ENCODE peak calls at places on chromosomes 6 and 20, in ten cellular contexts. H, U, M, R, S, N, X, G, L and A are unnamed samples.

GRCh38 chr6:154232013-154232920 is 124.3 kb downstream of the IPCEF1 start:
- DNase-seq in G (no peak), M (no peak), N (peak), R (no peak), H (no peak), L (no peak), S (no peak), X (no peak), U (peak), A (no peak)

GRCh38 chr6:72746276-72746675 is 124.4 kb downstream of the KCNQ5 start:
- DNase-seq in M (no peak), R (no peak), X (no peak), G (no peak), N (peak), H (no peak), L (no peak), U (no peak), S (no peak), A (no peak)

GRCh38 chr20:6940052-6940451 is 172.6 kb downstream of the BMP2 start:
- DNase-seq in G (no peak), S (no peak), U (no peak), X (no peak), M (peak), R (no peak), N (no peak), H (peak), L (no peak), A (no peak)

GRCh38 chr6:109411034-109411433 is 28.8 kb upstream of the CD164 start:
- DNase-seq in U (no peak), H (no peak), R (no peak), N (no peak), L (no peak), X (no peak), G (no peak), S (no peak), M (no peak), A (no peak)

GRCh38 chr20:9287826-9288225 is 218.9 kb downstream of the PLCB4 start:
- DNase-seq in S (no peak), U (no peak), N (no peak), R (no peak), L (no peak), X (no peak), G (no peak), M (no peak), H (no peak), A (no peak)

GRCh38 chr20:57022306-57022705 is 244.1 kb downstream of the BMP7 start:
- DNase-seq in S (peak), G (no peak), M (no peak), X (no peak), L (no peak), H (no peak), N (no peak), U (no peak), R (no peak), A (no peak)

GRCh38 chr6:11672261-11672660 is 106.3 kb downstream of the ADTRP start:
- DNase-seq in U (no peak), L (no peak), M (no peak), H (no peak), N (no peak), G (no peak), S (no peak), X (no peak), R (no peak), A (peak)

GRCh38 chr20:23637282-23638221 is at the start of gene CST3:
- DNase-seq in S (peak), L (peak), U (peak), H (peak), M (no peak), G (no peak), X (peak), R (peak), N (peak), A (peak)

GRCh38 chr20:57399587-57400261 is 8.5 kb downstream of the RBM38 start:
- DNase-seq in M (peak), R (no peak), X (no peak), G (no peak), S (no peak), N (no peak), L (no peak), U (no peak), H (peak), A (no peak)

GRCh38 chr6:155495011-155495768 is 39.6 kb upstream of the NOX3 start:
- DNase-seq in U (peak), N (peak), G (no peak), S (no peak), L (no peak), H (no peak), R (no peak), M (peak), X (peak), A (peak)

GRCh38 chr6:85747654-85748053 is 105.0 kb upstream of the SYNCRIP start:
- DNase-seq in M (no peak), U (peak), N (peak), S (no peak), X (no peak), L (no peak), R (no peak), G (no peak), H (no peak), A (peak)

GRCh38 chr6:98998103-98998502 is 50.4 kb upstream of the FBXL4 start:
- DNase-seq in U (no peak), S (no peak), G (no peak), M (no peak), X (no peak), N (no peak), L (no peak), H (no peak), R (no peak), A (no peak)

GRCh38 chr6:79570129-79570801 is 33.0 kb upstream of the LCA5 start:
- DNase-seq in N (peak), H (no peak), X (no peak), R (no peak), U (peak), L (no peak), G (no peak), S (peak), M (no peak), A (no peak)

GRCh38 chr20:2086177-2086979 is 15.2 kb upstream of the STK35 start:
- DNase-seq in X (no peak), L (no peak), N (no peak), R (no peak), G (no peak), M (no peak), S (no peak), H (no peak), U (no peak), A (no peak)

GRCh38 chr6:88975369-88975768 is 12.0 kb upstream of the RNGTT start:
- DNase-seq in G (no peak), H (no peak), U (no peak), S (no peak), M (peak), L (no peak), X (no peak), N (no peak), R (no peak), A (no peak)

GRCh38 chr6:121590941-121591340 is 155.5 kb downstream of the GJA1 start:
- DNase-seq in M (no peak), S (no peak), X (no peak), N (no peak), G (no peak), R (no peak), L (no peak), H (no peak), U (no peak), A (no peak)

GRCh38 chr6:23218751-23219150 is 649.4 kb downstream of the HDGFL1 start:
- DNase-seq in U (no peak), L (no peak), M (no peak), H (no peak), S (no peak), R (no peak), N (no peak), X (no peak), G (no peak), A (no peak)

GRCh38 chr6:25320459-25320858 is 41.3 kb downstream of the CARMIL1 start:
- DNase-seq in G (no peak), N (no peak), X (no peak), S (no peak), L (no peak), U (no peak), M (no peak), R (no peak), H (no peak), A (no peak)

GRCh38 chr6:106163966-106164877 is 78.1 kb downstream of the PRDM1 start:
- DNase-seq in R (no peak), U (peak), L (peak), G (no peak), M (peak), S (no peak), H (peak), X (no peak), N (peak), A (peak)

GRCh38 chr20:38674178-38675133 is 49.8 kb upstream of the SLC32A1 start:
- DNase-seq in U (peak), L (no peak), S (no peak), R (no peak), M (peak), H (peak), G (peak), X (no peak), N (peak), A (no peak)

GRCh38 chr6:47479156-47479541 is 1.6 kb downstream of the CD2AP start:
- DNase-seq in M (peak), N (peak), G (no peak), U (no peak), R (no peak), S (no peak), X (no peak), H (no peak), L (no peak), A (no peak)

GRCh38 chr6:79186564-79186963 is 47.9 kb downstream of the HMGN3 start:
- DNase-seq in L (no peak), G (no peak), R (no peak), U (no peak), N (no peak), S (no peak), H (no peak), M (no peak), X (no peak), A (no peak)

GRCh38 chr20:45291526-45291925 is 15.1 kb upstream of the RBPJL start:
- DNase-seq in R (no peak), L (no peak), M (no peak), H (no peak), X (no peak), S (no peak), N (no peak), U (no peak), G (no peak), A (no peak)

GRCh38 chr6:30613251-30614043 is 3.6 kb downstream of the PPP1R10 start:
- DNase-seq in X (peak), U (no peak), L (no peak), N (peak), R (no peak), M (no peak), S (no peak), H (no peak), G (no peak), A (no peak)

GRCh38 chr6:52310932-52311331 is 26.4 kb upstream of the MCM3 start:
- DNase-seq in H (no peak), S (no peak), R (no peak), N (no peak), U (no peak), G (no peak), M (no peak), L (no peak), X (no peak), A (no peak)

GRCh38 chr20:49717693-49718092 is 4.0 kb upstream of the B4GALT5 start:
- DNase-seq in X (no peak), H (no peak), S (peak), U (no peak), G (no peak), L (no peak), M (no peak), R (peak), N (no peak), A (no peak)

GRCh38 chr6:4776493-4776966 is 326 bp downstream of the CDYL start:
- DNase-seq in S (no peak), N (no peak), M (peak), R (no peak), G (peak), U (no peak), X (no peak), L (no peak), H (no peak), A (no peak)

GRCh38 chr20:53163486-53163885 is 191.3 kb downstream of the TSHZ2 start:
- DNase-seq in X (no peak), M (no peak), U (peak), L (no peak), S (no peak), H (peak), G (no peak), N (peak), R (no peak), A (no peak)

GRCh38 chr20:13101701-13102100 is 92.9 kb downstream of the SPTLC3 start:
- DNase-seq in G (no peak), X (no peak), L (no peak), U (peak), N (peak), S (no peak), R (no peak), H (no peak), M (no peak), A (no peak)

GRCh38 chr6:147643341-147644200 is 135.1 kb downstream of the SAMD5 start:
- DNase-seq in N (no peak), X (no peak), L (no peak), H (no peak), S (no peak), M (no peak), R (no peak), U (no peak), G (no peak), A (no peak)

GRCh38 chr6:36754582-36755434 is 57.2 kb downstream of the RAB44 start:
- DNase-seq in N (no peak), G (no peak), U (no peak), S (no peak), L (no peak), M (peak), H (peak), X (no peak), R (no peak), A (no peak)

GRCh38 chr6:62707156-62707555 is 421.1 kb upstream of the KHDRBS2 start:
- DNase-seq in U (no peak), N (no peak), R (no peak), S (no peak), L (no peak), X (no peak), G (no peak), M (no peak), H (no peak), A (no peak)
- TF ChIP-seq CTCF in U (no peak), N (no peak), R (no peak), S (no peak), L (no peak), X (no peak), G (no peak), M (peak), H (peak), A (no peak)

GRCh38 chr6:91717094-91717493 is 1130.2 kb upstream of the MAP3K7 start:
- DNase-seq in L (no peak), S (no peak), U (no peak), R (no peak), G (no peak), M (no peak), N (no peak), X (no peak), H (no peak), A (no peak)
- H3K4me3 ChIP-seq in L (no peak), S (no peak), U (no peak), R (no peak), G (no peak), M (no peak), N (no peak), X (no peak), H (no peak), A (no peak)

DNA sequence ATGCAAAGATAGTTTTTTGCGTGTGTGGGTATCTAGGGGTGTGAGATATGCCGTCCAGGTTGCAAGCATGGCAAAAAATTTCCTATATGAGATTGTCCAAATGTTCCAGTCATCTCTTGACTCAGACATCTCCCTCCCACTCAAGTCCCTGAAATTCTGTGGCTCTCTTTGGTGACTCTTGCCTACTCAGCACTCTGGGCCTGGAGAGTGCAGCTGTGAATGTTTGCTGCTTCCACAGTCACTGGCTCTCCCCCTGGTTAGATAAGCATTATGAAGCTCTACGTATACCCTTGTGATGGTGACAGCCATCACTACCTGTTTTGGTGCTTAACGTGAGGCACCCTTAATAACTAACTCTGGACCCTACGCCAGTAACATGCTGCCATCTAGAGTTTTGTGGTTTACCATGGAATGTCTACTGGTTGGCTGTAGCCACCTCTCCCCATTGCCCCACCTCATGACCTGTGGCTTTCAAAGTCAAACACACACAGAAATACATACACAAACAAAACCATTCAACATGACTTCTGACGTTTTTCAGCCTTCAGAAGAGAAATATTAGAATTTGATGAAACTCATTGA is 621.9 kb upstream of the CITED2 start:
- DNase-seq in U (no peak), G (no peak), M (peak), R (no peak), S (no peak), X (no peak), N (no peak), H (peak), L (no peak), A (no peak)
- TF ChIP-seq CTCF in U (peak), G (no peak), M (peak), R (no peak), S (no peak), X (no peak), N (no peak), H (no peak), L (no peak), A (no peak)

GRCh38 chr6:117270960-117271507 is 5.7 kb downstream of the VGLL2 start:
- DNase-seq in U (no peak), G (no peak), S (no peak), M (no peak), X (no peak), L (no peak), R (no peak), N (no peak), H (no peak), A (no peak)

GRCh38 chr6:117267766-117268534 is 2.6 kb downstream of the VGLL2 start:
- DNase-seq in S (no peak), R (no peak), M (no peak), L (no peak), H (no peak), N (no peak), U (no peak), G (no peak), X (no peak), A (no peak)

GRCh38 chr6:117269649-117270120 is 4.3 kb downstream of the VGLL2 start:
- DNase-seq in X (no peak), S (no peak), G (no peak), N (no peak), U (no peak), R (no peak), M (no peak), H (no peak), L (no peak), A (no peak)

GRCh38 chr6:117272032-117272866 is 6.9 kb downstream of the VGLL2 start:
- DNase-seq in M (no peak), G (no peak), U (no peak), X (no peak), H (no peak), L (no peak), N (peak), S (no peak), R (no peak), A (no peak)

DNA sequence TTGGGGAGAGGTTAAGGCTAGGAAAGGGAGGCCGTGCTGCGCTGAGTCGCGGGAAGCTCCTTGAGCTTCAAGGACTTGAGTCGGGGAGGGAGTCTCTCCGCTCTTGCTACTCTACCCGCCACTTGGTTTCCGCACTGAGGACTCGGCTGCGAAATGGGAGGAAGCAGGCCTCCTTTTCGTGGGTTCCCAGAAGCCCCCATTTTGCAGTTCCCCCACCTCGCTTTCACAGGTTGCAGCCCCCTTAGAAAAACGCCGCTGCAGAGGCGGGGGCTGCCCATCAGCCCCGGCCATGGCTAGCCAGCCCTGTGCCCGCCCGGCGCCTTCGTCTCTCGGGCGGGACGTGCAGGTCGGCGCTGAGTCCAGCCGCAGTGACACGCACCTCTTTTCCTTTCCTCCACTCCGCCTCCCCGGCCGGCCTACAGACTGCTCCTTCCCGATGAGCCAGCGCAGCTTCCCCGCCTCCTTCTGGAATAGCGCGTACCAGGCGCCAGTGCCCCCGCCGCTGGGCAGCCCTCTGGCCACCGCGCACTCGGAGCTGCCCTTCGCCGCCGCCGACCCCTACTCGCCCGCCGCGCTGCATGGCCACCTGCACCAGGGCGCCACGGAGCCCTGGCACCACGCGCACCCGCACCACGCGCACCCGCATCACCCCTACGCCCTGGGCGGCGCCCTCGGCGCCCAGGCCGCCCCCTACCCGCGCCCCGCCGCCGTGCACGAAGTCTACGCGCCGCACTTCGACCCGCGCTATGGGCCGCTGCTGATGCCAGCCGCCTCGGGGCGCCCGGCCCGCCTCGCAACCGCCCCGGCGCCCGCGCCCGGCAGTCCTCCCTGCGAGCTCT is 5.0 kb downstream of the VGLL2 start:
- DNase-seq in X (no peak), L (no peak), G (no peak), R (no peak), H (no peak), U (no peak), M (no peak), N (peak), S (no peak), A (no peak)
- H3K4me3 ChIP-seq in X (peak), L (peak), G (no peak), R (peak), H (no peak), U (no peak), M (no peak), N (no peak), S (no peak), A (no peak)

GRCh38 chr20:41076776-41077175 is 48.2 kb downstream of the TOP1 start:
- DNase-seq in R (no peak), N (no peak), L (no peak), G (no peak), S (no peak), M (no peak), X (no peak), H (no peak), U (no peak), A (no peak)

GRCh38 chr20:41080866-41081265 is 52.2 kb downstream of the TOP1 start:
- DNase-seq in S (no peak), U (peak), N (peak), L (no peak), H (no peak), X (no peak), M (no peak), R (no peak), G (no peak), A (no peak)

GRCh38 chr20:41079066-41079465 is 50.4 kb downstream of the TOP1 start:
- DNase-seq in G (no peak), L (no peak), X (no peak), N (no peak), U (no peak), H (no peak), M (no peak), S (no peak), R (no peak), A (no peak)

GRCh38 chr20:41081276-41081814 is 52.7 kb downstream of the TOP1 start:
- DNase-seq in L (no peak), G (no peak), S (no peak), M (no peak), H (peak), R (no peak), U (peak), X (no peak), N (peak), A (no peak)

GRCh38 chr20:41078329-41078728 is 49.7 kb downstream of the TOP1 start:
- DNase-seq in M (peak), N (peak), S (no peak), R (peak), H (peak), G (no peak), L (no peak), U (peak), X (no peak), A (peak)
- TF ChIP-seq CTCF in M (peak), N (peak), S (peak), R (peak), H (no peak), G (no peak), L (peak), U (peak), X (peak), A (peak)

GRCh38 chr20:37096415-37097039 is 730 bp upstream of the RBL1 start:
- DNase-seq in H (peak), U (no peak), R (no peak), N (no peak), X (no peak), G (no peak), S (no peak), M (peak), L (no peak), A (no peak)
- H3K4me3 ChIP-seq in H (peak), U (peak), R (peak), N (peak), X (peak), G (peak), S (peak), M (peak), L (peak), A (peak)

GRCh38 chr20:18202966-18203365 is 65.3 kb downstream of the KAT14 start:
- DNase-seq in H (no peak), M (no peak), N (no peak), U (no peak), X (no peak), G (no peak), R (no peak), S (no peak), L (no peak), A (no peak)

GRCh38 chr20:18195931-18196330 is 58.3 kb downstream of the KAT14 start:
- DNase-seq in X (no peak), H (no peak), N (no peak), G (no peak), U (no peak), L (no peak), S (no peak), M (no peak), R (no peak), A (no peak)

GRCh38 chr20:18197382-18198070 is 59.9 kb downstream of the KAT14 start:
- DNase-seq in L (no peak), S (peak), G (no peak), N (no peak), U (no peak), H (no peak), R (no peak), M (no peak), X (no peak), A (no peak)
- TF ChIP-seq CTCF in L (no peak), S (no peak), G (no peak), N (no peak), U (no peak), H (no peak), R (no peak), M (no peak), X (no peak), A (no peak)